ENCODE peak calls at places on chromosome 3, in four cellular contexts. G is tibial artery, W is frontal cortex, P is NCI-H2081 treated with DMSO at 0.1 percent for 48 hours. D is an unnamed sample.

GRCh38 chr3:160473978-160474377 is 24.4 kb upstream of the TRIM59 start:
- DNase-seq in P (no peak), G (no peak), W (no peak), D (no peak)

GRCh38 chr3:5239602-5240001 is 52.1 kb downstream of the EDEM1 start:
- DNase-seq in G (no peak), P (no peak), W (no peak), D (no peak)

GRCh38 chr3:165389064-165389463 is 192.9 kb upstream of the SLITRK3 start:
- DNase-seq in G (no peak), W (no peak), P (no peak), D (no peak)

GRCh38 chr3:52248816-52249547 is 3.4 kb downstream of the PPM1M start:
- DNase-seq in W (no peak), G (peak), P (no peak), D (no peak)

GRCh38 chr3:188468196-188468595 is 314.2 kb downstream of the LPP start:
- DNase-seq in P (no peak), G (no peak), W (no peak), D (no peak)

GRCh38 chr3:99473321-99473751 is 165.1 kb upstream of the COL8A1 start:
- DNase-seq in W (no peak), G (no peak), P (no peak), D (no peak)

GRCh38 chr3:65352951-65353350 is 665.2 kb upstream of the ADAMTS9 start:
- DNase-seq in P (no peak), G (no peak), W (no peak), D (no peak)

GRCh38 chr3:162740941-162741596 is 1244.5 kb downstream of the OTOL1 start:
- DNase-seq in G (no peak), W (no peak), P (no peak), D (no peak)

GRCh38 chr3:195895900-195896360 is 12.4 kb downstream of the TNK2 start:
- DNase-seq in G (peak), W (peak), P (no peak), D (peak)

GRCh38 chr3:124007186-124007585 is 15.3 kb upstream of the ROPN1 start:
- DNase-seq in G (no peak), P (no peak), W (no peak), D (no peak)

GRCh38 chr3:167372138-167372537 is 8.0 kb downstream of the ZBBX start:
- DNase-seq in P (no peak), W (no peak), G (no peak), D (no peak)

GRCh38 chr3:14803981-14804834 is 14.6 kb upstream of the FGD5 start:
- DNase-seq in G (peak), P (no peak), W (no peak), D (no peak)

GRCh38 chr3:46699846-46700523 is 1.2 kb upstream of the TMIE start:
- DNase-seq in G (peak), P (no peak), W (peak), D (no peak)

GRCh38 chr3:146581877-146582508 is 23.2 kb downstream of the PLSCR5 start:
- DNase-seq in G (no peak), P (no peak), W (no peak), D (no peak)

GRCh38 chr3:128971421-128971820 is 22.5 kb downstream of the CFAP92 start:
- DNase-seq in W (no peak), G (no peak), P (no peak), D (no peak)

GRCh38 chr3:43638594-43639447 is 17.0 kb upstream of the ANO10 start:
- DNase-seq in P (no peak), W (no peak), G (no peak), D (peak)

GRCh38 chr3:31230834-31231233 is 301.9 kb upstream of the STT3B start:
- DNase-seq in G (no peak), P (no peak), W (no peak), D (no peak)

D was measured in T47D.